ENCODE peak calls at places on chromosome 2, in nine cellular contexts. D is activated gamma-delta T cell treated with anti-CD3 and anti-CD28 coated beads, Interleukin-2, amount 50 U/mL, for 16 hours; N is iris pigment epithelial cell; G is amygdala; L is CD8-positive, alpha-beta T cell; J is GM23248; A is mesenteric fat pad; Z is retinal pigment epithelial cell; X is NCI-H1105 treated with DMSO at 0.1 percent for 48 hours. P is an unnamed sample.

GRCh38 chr2:108436976-108437375 is 12.0 kb upstream of the GCC2 start:
- DNase-seq in A (no peak), N (no peak), G (no peak), J (no peak), Z (no peak), X (no peak), D (no peak), L (no peak), P (no peak)

GRCh38 chr2:44777542-44777941 is 164.0 kb upstream of the SIX3 start:
- DNase-seq in D (no peak), Z (no peak), A (no peak), L (no peak), X (peak), J (peak), G (no peak), N (no peak), P (no peak)

GRCh38 chr2:43455735-43456642 is 139.8 kb downstream of the THADA start:
- DNase-seq in D (no peak), J (peak), N (peak), A (no peak), G (no peak), X (no peak), L (no peak), Z (no peak), P (peak)

GRCh38 chr2:140122001-140122400 is 1341.8 kb upstream of the NXPH2 start:
- DNase-seq in X (no peak), Z (no peak), J (no peak), N (peak), A (no peak), D (no peak), L (no peak), G (no peak), P (no peak)

GRCh38 chr2:238358763-238359162 is 38.4 kb downstream of the TRAF3IP1 start:
- DNase-seq in D (no peak), Z (no peak), N (no peak), A (no peak), G (no peak), J (no peak), L (no peak), X (no peak), P (no peak)

GRCh38 chr2:176449852-176450251 is 180.6 kb downstream of the MTX2 start:
- DNase-seq in D (no peak), N (no peak), Z (no peak), G (no peak), J (peak), L (no peak), A (no peak), X (no peak), P (no peak)

GRCh38 chr2:101152195-101153076 is 1.3 kb upstream of the TBC1D8 start:
- DNase-seq in J (peak), N (peak), X (peak), A (no peak), D (no peak), G (peak), Z (no peak), L (no peak), P (peak)

GRCh38 chr2:204321910-204322765 is 223.1 kb upstream of the PARD3B start:
- DNase-seq in X (no peak), A (no peak), N (peak), D (no peak), G (no peak), J (peak), L (no peak), Z (no peak), P (peak)

GRCh38 chr2:102027036-102027702 is 35.4 kb downstream of the IL1R2 start:
- DNase-seq in L (no peak), X (no peak), D (no peak), N (peak), G (no peak), Z (no peak), J (peak), A (no peak), P (peak)

GRCh38 chr2:104523921-104524320 is 330.0 kb upstream of the POU3F3 start:
- DNase-seq in N (no peak), G (no peak), Z (no peak), L (no peak), X (no peak), D (no peak), A (no peak), J (no peak), P (no peak)

GRCh38 chr2:142020368-142020767 is 110.4 kb downstream of the LRP1B start:
- DNase-seq in N (no peak), L (no peak), D (no peak), Z (no peak), X (no peak), G (no peak), A (no peak), J (no peak), P (no peak)

GRCh38 chr2:148487439-148487838 is 157.1 kb upstream of the EPC2 start:
- DNase-seq in A (no peak), L (no peak), X (no peak), G (no peak), D (no peak), N (no peak), J (no peak), Z (no peak), P (no peak)

GRCh38 chr2:240383871-240384700 is 51.4 kb upstream of the GPC1 start:
- DNase-seq in D (no peak), Z (no peak), X (no peak), N (no peak), L (no peak), G (no peak), J (no peak), A (no peak), P (no peak)

GRCh38 chr2:222301296-222301997 is 2.6 kb upstream of the PAX3 start:
- DNase-seq in Z (no peak), D (no peak), A (no peak), N (no peak), L (no peak), J (no peak), X (no peak), G (no peak), P (no peak)

GRCh38 chr2:238505119-238505891 is 78.6 kb downstream of the ASB1 start:
- DNase-seq in N (no peak), X (no peak), G (no peak), A (peak), D (no peak), J (no peak), L (peak), Z (no peak), P (no peak)

GRCh38 chr2:150169230-150169629 is 318.2 kb downstream of the RND3 start:
- DNase-seq in X (no peak), D (no peak), A (no peak), J (peak), Z (no peak), N (peak), G (no peak), L (no peak), P (peak)

GRCh38 chr2:16092861-16093638 is 152.7 kb downstream of the MYCN start:
- DNase-seq in L (no peak), A (no peak), J (no peak), Z (no peak), D (no peak), G (no peak), X (no peak), N (no peak), P (no peak)

GRCh38 chr2:40208478-40208877 is 243.4 kb downstream of the SLC8A1 start:
- DNase-seq in L (no peak), J (no peak), Z (no peak), D (no peak), A (no peak), X (peak), N (no peak), G (no peak), P (no peak)

GRCh38 chr2:226607379-226607778 is 192.2 kb downstream of the IRS1 start:
- DNase-seq in L (no peak), G (no peak), X (no peak), D (no peak), N (peak), Z (no peak), A (no peak), J (peak), P (peak)

P was measured in fibroblast of the aortic adventitia.